ENCODE peak calls at places on chromosomes 2 and 18, in four cellular contexts. One of them, this sample, is unnamed.

GRCh38 chr2:217964658-217965161 is 38.1 kb downstream of the TNS1 start:
- DNase-seq in neural progenitor cell: peak
- DNase-seq in hepatocyte: no peak
- DNase-seq in PC-3: no peak
- DNase-seq in this sample: no peak

GRCh38 chr2:73085691-73086090 is 14.2 kb upstream of the SFXN5 start:
- DNase-seq in PC-3: peak
- DNase-seq in neural progenitor cell: peak
- DNase-seq in hepatocyte: peak
- DNase-seq in this sample: peak

GRCh38 chr18:12282436-12283039 is 25.5 kb upstream of the TUBB6 start:
- DNase-seq in neural progenitor cell: no peak
- DNase-seq in PC-3: peak
- DNase-seq in hepatocyte: no peak
- DNase-seq in this sample: peak

GRCh38 chr18:78406743-78407455 is 572.7 kb upstream of the SALL3 start:
- DNase-seq in neural progenitor cell: no peak
- DNase-seq in PC-3: no peak
- DNase-seq in hepatocyte: peak
- DNase-seq in this sample: no peak

GRCh38 chr18:56574827-56575226 is 63.6 kb downstream of the TXNL1 start:
- DNase-seq in PC-3: no peak
- DNase-seq in hepatocyte: peak
- DNase-seq in neural progenitor cell: no peak
- DNase-seq in this sample: no peak

GRCh38 chr2:9737053-9737875 is 106.0 kb upstream of the TAF1B start:
- DNase-seq in hepatocyte: no peak
- DNase-seq in PC-3: no peak
- DNase-seq in neural progenitor cell: no peak
- DNase-seq in this sample: no peak

GRCh38 chr2:237691200-237691907 is 64.0 kb downstream of the LRRFIP1 start:
- DNase-seq in neural progenitor cell: peak
- DNase-seq in PC-3: peak
- DNase-seq in hepatocyte: peak
- DNase-seq in this sample: no peak

GRCh38 chr2:33298233-33298632 is 178.2 kb upstream of the RASGRP3 start:
- DNase-seq in neural progenitor cell: no peak
- DNase-seq in hepatocyte: no peak
- DNase-seq in PC-3: peak
- DNase-seq in this sample: peak

GRCh38 chr2:3322311-3322970 is 55.2 kb downstream of the EIPR1 start:
- DNase-seq in PC-3: no peak
- DNase-seq in neural progenitor cell: no peak
- DNase-seq in hepatocyte: no peak
- DNase-seq in this sample: no peak

GRCh38 chr2:79972661-79973060 is 331.9 kb downstream of the LRRTM1 start:
- DNase-seq in neural progenitor cell: no peak
- DNase-seq in PC-3: no peak
- DNase-seq in hepatocyte: no peak
- DNase-seq in this sample: no peak

GRCh38 chr18:79484661-79485621 is 89.2 kb downstream of the NFATC1 start:
- DNase-seq in hepatocyte: peak
- DNase-seq in PC-3: no peak
- DNase-seq in neural progenitor cell: peak
- DNase-seq in this sample: no peak

GRCh38 chr2:181457741-181458425 is 697 bp downstream of the ITGA4 start:
- DNase-seq in hepatocyte: peak
- DNase-seq in PC-3: no peak
- DNase-seq in neural progenitor cell: peak
- DNase-seq in this sample: peak

GRCh38 chr2:226495466-226496161 is 304.0 kb downstream of the IRS1 start:
- DNase-seq in PC-3: no peak
- DNase-seq in neural progenitor cell: peak
- DNase-seq in hepatocyte: no peak
- DNase-seq in this sample: no peak

GRCh38 chr2:101080214-101081068 is 70.7 kb downstream of the TBC1D8 start:
- DNase-seq in PC-3: peak
- DNase-seq in neural progenitor cell: no peak
- DNase-seq in hepatocyte: peak
- DNase-seq in this sample: no peak

GRCh38 chr2:195769975-195770374 is 112.9 kb downstream of the SLC39A10 start:
- DNase-seq in PC-3: no peak
- DNase-seq in neural progenitor cell: no peak
- DNase-seq in hepatocyte: no peak
- DNase-seq in this sample: no peak

GRCh38 chr2:204226305-204226861 is 289.8 kb downstream of the ICOS start:
- DNase-seq in neural progenitor cell: no peak
- DNase-seq in hepatocyte: no peak
- DNase-seq in PC-3: no peak
- DNase-seq in this sample: no peak

GRCh38 chr2:121205321-121205942 is 79.6 kb downstream of the TFCP2L1 start:
- DNase-seq in hepatocyte: no peak
- DNase-seq in PC-3: peak
- DNase-seq in neural progenitor cell: no peak
- DNase-seq in this sample: no peak

GRCh38 chr18:48111547-48111946 is 181.1 kb upstream of the SMAD2 start:
- DNase-seq in PC-3: no peak
- DNase-seq in neural progenitor cell: no peak
- DNase-seq in hepatocyte: no peak
- DNase-seq in this sample: no peak

GRCh38 chr2:29113027-29113686 is 2.1 kb upstream of the CLIP4 start:
- DNase-seq in PC-3: no peak
- DNase-seq in neural progenitor cell: no peak
- DNase-seq in hepatocyte: no peak
- DNase-seq in this sample: peak

GRCh38 chr2:88099798-88100488 is 27.9 kb downstream of the FABP1 start:
- DNase-seq in hepatocyte: no peak
- DNase-seq in PC-3: peak
- DNase-seq in neural progenitor cell: peak
- DNase-seq in this sample: peak

GRCh38 chr18:12307251-12307736 is 747 bp upstream of the TUBB6 start:
- DNase-seq in PC-3: no peak
- DNase-seq in neural progenitor cell: peak
- DNase-seq in hepatocyte: peak
- DNase-seq in this sample: peak

GRCh38 chr2:86052676-86053075 is 53.0 kb downstream of the POLR1A start:
- DNase-seq in PC-3: no peak
- DNase-seq in hepatocyte: no peak
- DNase-seq in neural progenitor cell: no peak
- DNase-seq in this sample: no peak

GRCh38 chr2:85852078-85852790 is 36.6 kb downstream of the ST3GAL5 start:
- DNase-seq in hepatocyte: no peak
- DNase-seq in PC-3: no peak
- DNase-seq in neural progenitor cell: no peak
- DNase-seq in this sample: no peak

GRCh38 chr2:216661639-216662375 is 28.6 kb downstream of the IGFBP2 start:
- DNase-seq in hepatocyte: no peak
- DNase-seq in PC-3: no peak
- DNase-seq in neural progenitor cell: no peak
- DNase-seq in this sample: no peak

GRCh38 chr2:190860985-190861721 is 19.5 kb upstream of the GLS start:
- DNase-seq in PC-3: no peak
- DNase-seq in hepatocyte: no peak
- DNase-seq in neural progenitor cell: peak
- DNase-seq in this sample: peak

GRCh38 chr2:144241801-144242200 is 278.1 kb downstream of the ZEB2 start:
- DNase-seq in hepatocyte: no peak
- DNase-seq in neural progenitor cell: no peak
- DNase-seq in PC-3: no peak
- DNase-seq in this sample: no peak

GRCh38 chr2:133271105-133271504 is 297.2 kb downstream of the NCKAP5 start:
- DNase-seq in neural progenitor cell: no peak
- DNase-seq in hepatocyte: no peak
- DNase-seq in PC-3: peak
- DNase-seq in this sample: no peak

GRCh38 chr2:85330839-85331636 is 3.2 kb upstream of the TGOLN2 start:
- DNase-seq in hepatocyte: no peak
- DNase-seq in neural progenitor cell: no peak
- DNase-seq in PC-3: no peak
- DNase-seq in this sample: no peak

GRCh38 chr2:237603718-237604362 is 13.3 kb upstream of the RAB17 start:
- DNase-seq in PC-3: peak
- DNase-seq in neural progenitor cell: peak
- DNase-seq in hepatocyte: no peak
- DNase-seq in this sample: no peak

GRCh38 chr2:60671971-60672370 is 84.1 kb upstream of the PAPOLG start:
- DNase-seq in PC-3: no peak
- DNase-seq in neural progenitor cell: no peak
- DNase-seq in hepatocyte: no peak
- DNase-seq in this sample: no peak

DNA sequence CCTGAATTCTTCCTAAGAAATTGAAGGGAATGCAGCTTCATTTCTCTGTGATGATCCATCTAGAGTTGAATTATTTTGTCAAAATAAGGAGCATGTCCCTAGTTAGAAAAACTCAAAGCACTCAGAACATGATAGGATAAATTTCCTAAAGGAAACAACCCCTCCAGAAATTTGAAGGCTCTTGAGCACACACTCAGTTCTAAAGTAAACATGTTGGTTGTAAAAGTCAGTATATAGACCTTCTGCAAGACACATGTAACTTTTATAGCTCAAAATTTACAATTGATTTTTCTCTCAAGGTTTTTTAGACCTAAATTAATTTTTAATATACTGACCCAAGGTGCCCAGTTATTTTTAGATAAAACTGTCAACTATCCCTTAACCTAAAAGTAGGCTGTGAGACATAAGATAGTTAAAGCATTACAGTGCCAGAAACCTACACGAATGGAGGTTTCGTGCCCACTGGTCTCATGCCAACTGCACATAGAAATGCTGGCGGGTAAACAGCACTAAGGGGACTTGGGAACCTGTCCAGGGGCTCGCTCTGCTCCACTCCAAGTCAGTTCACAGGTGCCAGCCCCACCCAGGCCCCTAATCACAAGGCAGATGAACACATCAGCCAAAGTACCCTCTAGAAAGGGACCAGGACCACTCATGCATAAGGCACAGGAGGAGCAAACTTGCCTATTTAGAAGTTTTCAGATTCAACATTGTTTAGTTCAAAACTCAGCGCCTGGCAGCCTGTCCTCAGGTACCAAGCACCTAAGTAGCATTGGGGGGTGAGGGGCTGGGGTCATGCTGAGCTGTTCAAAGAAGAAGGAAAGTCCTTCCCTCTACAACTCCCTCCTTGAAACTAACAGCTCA is 106.5 kb downstream of the SMC6 start:
- DNase-seq in neural progenitor cell: no peak
- DNase-seq in hepatocyte: no peak
- DNase-seq in PC-3: no peak
- DNase-seq in this sample: no peak
- H3K4me2 ChIP-seq in neural progenitor cell: no peak
- H3K4me2 ChIP-seq in hepatocyte: no peak
- H3K4me2 ChIP-seq in PC-3: no peak
- H3K4me2 ChIP-seq in this sample: no peak

DNA sequence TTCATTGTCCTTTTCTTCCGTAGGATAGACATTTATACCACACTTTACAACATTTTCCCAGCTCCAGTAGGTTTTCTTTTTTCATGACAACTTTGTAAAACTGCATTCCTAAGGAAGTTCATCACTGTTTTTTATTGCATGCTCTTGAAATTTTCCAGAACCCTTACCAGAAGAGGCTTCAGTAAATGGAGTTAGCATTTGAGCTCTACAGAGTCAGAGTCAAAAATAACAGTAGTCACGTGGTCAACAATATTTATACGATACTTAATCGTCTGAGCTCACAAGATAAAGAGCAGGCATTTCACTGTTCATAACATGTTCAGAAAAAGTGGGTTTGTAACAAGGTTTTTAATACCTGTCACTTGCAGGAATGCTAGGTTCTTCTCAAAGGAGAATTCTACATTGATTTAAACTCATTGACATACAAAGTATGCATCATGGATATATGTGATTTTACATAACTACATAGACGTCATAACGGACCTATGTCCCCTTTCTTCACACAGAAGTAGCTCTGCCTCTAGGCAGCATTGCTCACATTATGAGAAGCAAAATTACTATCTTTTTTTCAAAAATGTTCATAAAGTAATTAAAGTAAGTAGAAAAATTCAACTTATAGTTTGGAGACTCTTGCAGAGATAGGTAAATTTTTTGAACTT is 187.0 kb upstream of the COL3A1 start:
- DNase-seq in neural progenitor cell: no peak
- DNase-seq in hepatocyte: peak
- DNase-seq in PC-3: peak
- DNase-seq in this sample: peak
- H3K4me3 ChIP-seq in neural progenitor cell: no peak
- H3K4me3 ChIP-seq in hepatocyte: no peak
- H3K4me3 ChIP-seq in PC-3: no peak
- H3K4me3 ChIP-seq in this sample: no peak

GRCh38 chr18:58205087-58205779 is 161.2 kb downstream of the NEDD4L start:
- DNase-seq in neural progenitor cell: no peak
- DNase-seq in hepatocyte: no peak
- DNase-seq in PC-3: no peak
- DNase-seq in this sample: peak
- H3K4me2 ChIP-seq in neural progenitor cell: no peak
- H3K4me2 ChIP-seq in hepatocyte: no peak
- H3K4me2 ChIP-seq in PC-3: no peak
- H3K4me2 ChIP-seq in this sample: no peak

GRCh38 chr2:221572821-221573429 is 821 bp upstream of the EPHA4 start:
- DNase-seq in PC-3: peak
- DNase-seq in hepatocyte: peak
- DNase-seq in neural progenitor cell: peak
- DNase-seq in this sample: peak
- H3K4me3 ChIP-seq in PC-3: peak
- H3K4me3 ChIP-seq in hepatocyte: peak
- H3K4me3 ChIP-seq in neural progenitor cell: peak
- H3K4me3 ChIP-seq in this sample: peak

DNA sequence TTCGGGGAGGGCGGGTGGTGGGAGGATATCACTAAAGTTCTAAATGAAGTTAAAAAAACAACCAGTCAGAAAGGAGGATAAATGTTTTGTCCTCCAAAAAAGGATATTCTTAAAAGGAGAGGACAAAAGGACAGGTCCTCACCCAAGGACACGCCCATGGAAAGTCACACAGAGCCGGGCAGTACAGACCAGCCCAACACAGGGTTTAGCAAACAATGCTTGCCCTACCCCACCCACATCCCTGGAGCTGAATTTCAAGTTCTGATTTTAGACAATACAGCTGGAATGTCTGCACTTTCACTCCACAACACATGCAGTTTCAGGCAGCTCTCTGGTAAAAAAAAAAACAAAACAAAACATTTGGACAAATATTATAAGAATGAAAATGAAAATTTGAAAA is 67.9 kb downstream of the SLC9A4 start:
- DNase-seq in PC-3: peak
- DNase-seq in hepatocyte: peak
- DNase-seq in neural progenitor cell: no peak
- DNase-seq in this sample: no peak
- H3K4me2 ChIP-seq in PC-3: peak
- H3K4me2 ChIP-seq in hepatocyte: no peak
- H3K4me2 ChIP-seq in neural progenitor cell: no peak
- H3K4me2 ChIP-seq in this sample: no peak